ENCODE peak calls at places on chromosomes 4 and X, in eight cellular contexts. K is breast epithelium; I is fibroblast of lung; G is Peyer's patch; A is CD8-positive, alpha-beta T cell; U is heart right ventricle; F is tibial artery; N is aorta. C is an unnamed sample.
A peak's percentile ranks its signal among the peaks of the same experiment; 100 is the strongest.

GRCh38 chr4:6844986-6845385 is 62.5 kb downstream of the KIAA0232 start:
- DNase-seq in F (no peak), I (no peak), K (no peak), N (no peak), G (no peak), A (no peak), U (no peak), C (no peak)

GRCh38 chr4:121462660-121463261 is 81.9 kb upstream of the QRFPR start:
- DNase-seq in A (no peak), F (no peak), K (no peak), G (peak; percentile 63), N (no peak), U (no peak), I (peak; percentile 75), C (no peak)

GRCh38 chr4:6658635-6659075 is 18.2 kb downstream of the MRFAP1 start:
- DNase-seq in U (peak; percentile 59), G (peak; percentile 52), A (peak; percentile 73), F (peak; percentile 39), I (peak; percentile 15), N (peak; percentile 87), K (peak; percentile 56), C (peak; percentile 48)

GRCh38 chr4:102174800-102175199 is 170.5 kb downstream of the SLC39A8 start:
- DNase-seq in F (no peak), U (no peak), I (no peak), K (no peak), N (no peak), G (no peak), A (no peak), C (no peak)

GRCh38 chr4:9800878-9801277 is 19.4 kb downstream of the DRD5 start:
- DNase-seq in A (no peak), K (no peak), I (no peak), N (no peak), G (no peak), F (no peak), U (no peak), C (no peak)

GRCh38 chrX:101932249-101932570 is 383 bp upstream of the ZMAT1 start:
- DNase-seq in K (no peak), N (no peak), I (no peak), G (no peak), F (no peak), U (no peak), A (no peak), C (no peak)

GRCh38 chr4:153249199-153250154 is 45.2 kb downstream of the TRIM2 start:
- DNase-seq in F (peak; percentile 49), A (peak; percentile 86), I (peak; percentile 64), U (peak; percentile 81), N (peak; percentile 92), K (peak; percentile 62), G (peak; percentile 87), C (peak; percentile 86)

GRCh38 chr4:110371016-110371795 is 104.7 kb upstream of the ENPEP start:
- DNase-seq in I (no peak), N (no peak), G (no peak), A (no peak), F (no peak), U (no peak), K (no peak), C (no peak)

GRCh38 chrX:94178145-94178790 is 504.3 kb downstream of the FAM133A start:
- DNase-seq in I (no peak), A (no peak), N (no peak), F (no peak), U (no peak), G (no peak), K (no peak), C (no peak)

GRCh38 chrX:112819013-112819635 is 21.5 kb downstream of the AMOT start:
- DNase-seq in A (no peak), G (no peak), F (no peak), K (no peak), I (peak; percentile 89), N (no peak), U (no peak), C (no peak)

GRCh38 chr4:7772708-7773385 is 166.8 kb downstream of the AFAP1 start:
- DNase-seq in G (peak; percentile 82), A (no peak), I (peak; percentile 32), N (peak; percentile 79), F (peak; percentile 35), U (peak; percentile 61), K (peak; percentile 51), C (no peak)

GRCh38 chrX:70022608-70023007 is 27.1 kb downstream of the AWAT2 start:
- DNase-seq in K (no peak), A (no peak), U (no peak), N (no peak), F (no peak), I (no peak), G (no peak), C (no peak)

GRCh38 chr4:473575-474457 is 25.1 kb downstream of the ZNF721 start:
- DNase-seq in U (peak; percentile 91), I (peak; percentile 100), G (peak; percentile 98), F (peak; percentile 95), K (peak; percentile 98), A (peak; percentile 93), N (peak; percentile 95), C (peak; percentile 87)
- H3K9me3 ChIP-seq in U (no peaks in the 10 kb centered on the region), I (no peaks in the 10 kb centered on the region), G (peaks cover 33% of the 10 kb centered on the region), F (peaks cover 9% of the 10 kb centered on the region), K (peaks cover 34% of the 10 kb centered on the region), A (peaks cover 26% of the 10 kb centered on the region), N (peaks cover 1% of the 10 kb centered on the region), C (peaks cover 24% of the 10 kb centered on the region)

GRCh38 chrX:843306-843705 is 212.7 kb downstream of the SHOX start:
- DNase-seq in F (no peak), A (no peak), U (no peak), I (no peak), G (no peak), N (no peak), K (no peak), C (no peak)
- H3K9me3 ChIP-seq in F (no peaks in the 10 kb centered on the region), A (no peaks in the 10 kb centered on the region), U (no peaks in the 10 kb centered on the region), I (no peaks in the 10 kb centered on the region), G (no peaks in the 10 kb centered on the region), N (no peaks in the 10 kb centered on the region), K (no peaks in the 10 kb centered on the region), C (no peaks in the 10 kb centered on the region)

GRCh38 chr4:8777320-8778196 is 94.1 kb downstream of the HMX1 start:
- DNase-seq in K (no peak), F (no peak), I (no peak), U (no peak), N (peak; percentile 48), G (no peak), A (no peak), C (no peak)
- H3K9me3 ChIP-seq in K (no peaks in the 10 kb centered on the region), F (no peaks in the 10 kb centered on the region), I (no peaks in the 10 kb centered on the region), U (no peaks in the 10 kb centered on the region), N (no peaks in the 10 kb centered on the region), G (no peaks in the 10 kb centered on the region), A (no peaks in the 10 kb centered on the region), C (no peaks in the 10 kb centered on the region)

GRCh38 chr4:256492-256891 is 48.8 kb downstream of the ZNF732 start:
- DNase-seq in F (no peak), U (no peak), A (no peak), K (no peak), N (no peak), I (no peak), G (no peak), C (no peak)
- H3K9me3 ChIP-seq in F (peaks cover 98% of the 10 kb centered on the region), U (peaks cover 96% of the 10 kb centered on the region), A (peaks cover 19% of the 10 kb centered on the region), K (peaks cover 96% of the 10 kb centered on the region), N (peaks cover 11% of the 10 kb centered on the region), I (no peaks in the 10 kb centered on the region), G (peaks cover 86% of the 10 kb centered on the region), C (peaks cover 22% of the 10 kb centered on the region)

GRCh38 chr4:157245351-157245750 is 24.8 kb downstream of the GRIA2 start:
- DNase-seq in N (no peak), A (no peak), K (no peak), F (no peak), U (no peak), G (no peak), I (no peak), C (no peak)

GRCh38 chr4:157246959-157247358 is 26.4 kb downstream of the GRIA2 start:
- DNase-seq in U (no peak), K (no peak), F (peak; percentile 50), N (no peak), I (no peak), G (no peak), A (no peak), C (no peak)

GRCh38 chr4:157244348-157244747 is 23.8 kb downstream of the GRIA2 start:
- DNase-seq in N (no peak), F (no peak), G (no peak), A (no peak), I (no peak), U (no peak), K (no peak), C (no peak)

GRCh38 chr4:157242871-157243270 is 22.3 kb downstream of the GRIA2 start:
- DNase-seq in F (no peak), U (no peak), I (no peak), G (no peak), A (no peak), K (no peak), N (no peak), C (no peak)
- H3K9me3 ChIP-seq in F (no peaks in the 10 kb centered on the region), U (no peaks in the 10 kb centered on the region), I (no peaks in the 10 kb centered on the region), G (no peaks in the 10 kb centered on the region), A (peaks cover 2% of the 10 kb centered on the region), K (no peaks in the 10 kb centered on the region), N (no peaks in the 10 kb centered on the region), C (no peaks in the 10 kb centered on the region)

C was measured in T-helper 17 cell.